ENCODE peak calls at places on chromosome 1, in nine cellular contexts. One of them, this sample, is unnamed.

GRCh38 chr1:153359241-153359640 is 1.6 kb downstream of the S100A9 start:
- DNase-seq in spleen: peak
- DNase-seq in esophagus squamous epithelium: no peak
- DNase-seq in stomach: no peak
- DNase-seq in thyroid gland: no peak
- DNase-seq in ovary: no peak
- DNase-seq in transverse colon: no peak
- DNase-seq in IMR-90: no peak
- DNase-seq in heart left ventricle: no peak
- DNase-seq in this sample: peak

GRCh38 chr1:226990133-226990716 is 50.1 kb downstream of the COQ8A start:
- DNase-seq in stomach: no peak
- DNase-seq in heart left ventricle: peak
- DNase-seq in spleen: peak
- DNase-seq in ovary: peak
- DNase-seq in IMR-90: no peak
- DNase-seq in transverse colon: peak
- DNase-seq in esophagus squamous epithelium: no peak
- DNase-seq in thyroid gland: peak
- DNase-seq in this sample: peak

GRCh38 chr1:111513410-111514020 is 10.1 kb upstream of the ADORA3 start:
- DNase-seq in IMR-90: no peak
- DNase-seq in thyroid gland: no peak
- DNase-seq in ovary: no peak
- DNase-seq in spleen: no peak
- DNase-seq in stomach: no peak
- DNase-seq in transverse colon: no peak
- DNase-seq in heart left ventricle: peak
- DNase-seq in esophagus squamous epithelium: no peak
- DNase-seq in this sample: no peak

GRCh38 chr1:5857508-5858090 is 134.6 kb downstream of the NPHP4 start:
- DNase-seq in ovary: no peak
- DNase-seq in esophagus squamous epithelium: no peak
- DNase-seq in heart left ventricle: no peak
- DNase-seq in thyroid gland: no peak
- DNase-seq in transverse colon: no peak
- DNase-seq in IMR-90: no peak
- DNase-seq in stomach: no peak
- DNase-seq in spleen: no peak
- DNase-seq in this sample: no peak

GRCh38 chr1:201142854-201143725 is 11.2 kb downstream of the TMEM9 start:
- DNase-seq in IMR-90: no peak
- DNase-seq in esophagus squamous epithelium: no peak
- DNase-seq in ovary: no peak
- DNase-seq in heart left ventricle: no peak
- DNase-seq in transverse colon: no peak
- DNase-seq in thyroid gland: no peak
- DNase-seq in stomach: no peak
- DNase-seq in spleen: no peak
- DNase-seq in this sample: no peak

GRCh38 chr1:7585216-7585907 is 185.7 kb upstream of the VAMP3 start:
- DNase-seq in thyroid gland: no peak
- DNase-seq in IMR-90: no peak
- DNase-seq in transverse colon: no peak
- DNase-seq in heart left ventricle: no peak
- DNase-seq in spleen: peak
- DNase-seq in stomach: no peak
- DNase-seq in esophagus squamous epithelium: no peak
- DNase-seq in ovary: no peak
- DNase-seq in this sample: peak

GRCh38 chr1:40532844-40533424 is 1.5 kb downstream of the ZNF684 start:
- DNase-seq in transverse colon: peak
- DNase-seq in thyroid gland: no peak
- DNase-seq in ovary: no peak
- DNase-seq in stomach: no peak
- DNase-seq in heart left ventricle: no peak
- DNase-seq in spleen: no peak
- DNase-seq in esophagus squamous epithelium: no peak
- DNase-seq in IMR-90: peak
- DNase-seq in this sample: no peak

GRCh38 chr1:174174461-174175329 is 15.4 kb downstream of the RABGAP1L start:
- DNase-seq in IMR-90: no peak
- DNase-seq in ovary: no peak
- DNase-seq in spleen: no peak
- DNase-seq in heart left ventricle: no peak
- DNase-seq in stomach: no peak
- DNase-seq in thyroid gland: no peak
- DNase-seq in esophagus squamous epithelium: no peak
- DNase-seq in transverse colon: no peak
- DNase-seq in this sample: peak

GRCh38 chr1:156752843-156753486 is 1.5 kb upstream of the HDGF start:
- DNase-seq in esophagus squamous epithelium: no peak
- DNase-seq in thyroid gland: peak
- DNase-seq in spleen: peak
- DNase-seq in transverse colon: no peak
- DNase-seq in IMR-90: peak
- DNase-seq in ovary: no peak
- DNase-seq in heart left ventricle: no peak
- DNase-seq in stomach: no peak
- DNase-seq in this sample: peak

GRCh38 chr1:198560093-198560638 is 19.7 kb upstream of the ATP6V1G3 start:
- DNase-seq in stomach: no peak
- DNase-seq in ovary: no peak
- DNase-seq in spleen: no peak
- DNase-seq in transverse colon: no peak
- DNase-seq in IMR-90: no peak
- DNase-seq in esophagus squamous epithelium: no peak
- DNase-seq in thyroid gland: no peak
- DNase-seq in heart left ventricle: no peak
- DNase-seq in this sample: no peak

DNA sequence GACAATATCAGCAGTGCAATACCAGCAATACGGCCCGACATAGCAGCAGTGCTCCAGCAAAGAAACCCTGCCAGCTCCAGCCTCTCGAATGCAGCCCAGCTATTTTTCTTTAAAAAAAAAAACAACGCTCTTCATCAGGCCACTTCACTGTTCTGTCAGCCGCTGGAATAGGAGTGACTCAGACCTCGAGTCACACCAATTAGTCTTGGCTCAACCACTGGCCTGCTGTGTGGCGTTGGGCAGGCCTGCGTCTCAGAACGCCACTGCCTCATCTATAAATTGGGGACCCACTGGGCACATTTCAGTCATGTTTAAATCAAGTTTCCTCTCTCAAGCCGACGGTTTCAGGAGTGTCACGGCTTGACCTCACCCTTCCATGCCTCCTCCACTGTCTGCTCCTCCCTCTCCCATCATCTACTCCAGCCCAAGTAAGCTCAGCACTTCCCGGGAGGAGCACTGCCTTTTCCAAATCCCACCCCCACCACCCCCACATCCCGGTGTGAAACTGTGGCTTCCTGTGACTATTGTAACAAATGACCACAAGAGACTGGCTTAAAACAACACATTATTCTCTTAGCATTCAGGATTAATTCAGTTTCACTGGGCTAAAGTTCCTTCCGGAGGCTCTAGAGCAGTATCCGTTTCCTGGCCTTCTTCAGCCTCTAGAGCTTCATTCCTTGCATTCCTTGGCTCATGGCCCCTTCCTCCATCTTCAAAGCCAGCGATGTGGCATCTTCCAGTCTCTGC is 71.9 kb upstream of the EFHD2 start:
- DNase-seq in heart left ventricle: peak
- DNase-seq in stomach: no peak
- DNase-seq in ovary: no peak
- DNase-seq in spleen: no peak
- DNase-seq in esophagus squamous epithelium: no peak
- DNase-seq in thyroid gland: peak
- DNase-seq in IMR-90: peak
- DNase-seq in transverse colon: no peak
- DNase-seq in this sample: no peak
- H3K4me3 ChIP-seq in heart left ventricle: no peak
- H3K4me3 ChIP-seq in stomach: no peak
- H3K4me3 ChIP-seq in ovary: no peak
- H3K4me3 ChIP-seq in spleen: no peak
- H3K4me3 ChIP-seq in esophagus squamous epithelium: no peak
- H3K4me3 ChIP-seq in thyroid gland: no peak
- H3K4me3 ChIP-seq in IMR-90: no peak
- H3K4me3 ChIP-seq in transverse colon: no peak
- H3K4me3 ChIP-seq in this sample: no peak

DNA sequence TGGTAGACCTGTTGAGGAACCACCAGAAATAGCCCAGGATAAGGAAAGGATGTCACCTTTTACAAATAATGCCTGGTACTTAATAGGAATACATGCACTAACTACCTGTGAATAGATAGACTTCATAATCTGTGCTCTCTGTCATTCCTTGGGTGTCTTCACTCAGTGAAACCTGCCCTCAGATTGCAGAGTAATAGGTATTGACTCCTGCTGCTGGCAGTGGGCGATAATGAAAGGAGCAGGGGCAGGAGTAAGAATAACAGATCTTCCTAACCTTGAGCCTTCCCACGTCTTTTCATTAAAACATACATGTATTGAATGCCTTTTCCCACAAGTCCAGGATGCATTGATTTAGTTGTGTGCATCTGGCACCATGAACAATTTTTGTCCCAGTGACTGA is 16.4 kb downstream of the FABP3 start:
- DNase-seq in spleen: no peak
- DNase-seq in thyroid gland: no peak
- DNase-seq in IMR-90: no peak
- DNase-seq in ovary: no peak
- DNase-seq in stomach: no peak
- DNase-seq in heart left ventricle: no peak
- DNase-seq in esophagus squamous epithelium: no peak
- DNase-seq in transverse colon: no peak
- DNase-seq in this sample: no peak
- TF ChIP-seq POLR2A in spleen: no peak
- TF ChIP-seq POLR2A in thyroid gland: no peak
- TF ChIP-seq POLR2A in IMR-90: no peak
- TF ChIP-seq POLR2A in ovary: no peak
- TF ChIP-seq POLR2A in stomach: no peak
- TF ChIP-seq POLR2A in heart left ventricle: no peak
- TF ChIP-seq POLR2A in esophagus squamous epithelium: no peak
- TF ChIP-seq POLR2A in transverse colon: no peak
- TF ChIP-seq POLR2A in this sample: no peak

DNA sequence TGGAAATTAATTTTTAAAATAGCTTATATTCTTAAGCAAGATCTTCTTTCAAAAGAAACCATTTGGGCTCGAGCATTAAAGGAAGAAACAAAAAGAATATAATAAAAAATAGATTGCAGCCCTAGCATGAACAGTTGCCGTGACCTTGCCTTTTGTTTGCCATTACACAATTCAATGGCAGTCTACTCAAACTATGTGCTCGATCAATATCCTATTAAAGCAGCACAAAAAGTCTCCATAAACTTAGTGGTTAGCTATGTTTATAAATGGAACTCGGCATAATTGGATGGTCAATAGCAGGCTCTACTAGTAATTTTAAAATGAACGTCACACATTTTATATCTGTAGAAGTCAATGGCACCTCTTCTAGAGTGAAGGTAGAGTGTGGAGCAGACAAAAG is 256.5 kb downstream of the NFIA start:
- DNase-seq in thyroid gland: no peak
- DNase-seq in ovary: no peak
- DNase-seq in transverse colon: no peak
- DNase-seq in stomach: no peak
- DNase-seq in IMR-90: no peak
- DNase-seq in esophagus squamous epithelium: no peak
- DNase-seq in heart left ventricle: no peak
- DNase-seq in spleen: no peak
- DNase-seq in this sample: no peak
- H3K4me3 ChIP-seq in thyroid gland: no peak
- H3K4me3 ChIP-seq in ovary: no peak
- H3K4me3 ChIP-seq in transverse colon: no peak
- H3K4me3 ChIP-seq in stomach: no peak
- H3K4me3 ChIP-seq in IMR-90: no peak
- H3K4me3 ChIP-seq in esophagus squamous epithelium: peak
- H3K4me3 ChIP-seq in heart left ventricle: no peak
- H3K4me3 ChIP-seq in spleen: no peak
- H3K4me3 ChIP-seq in this sample: peak

DNA sequence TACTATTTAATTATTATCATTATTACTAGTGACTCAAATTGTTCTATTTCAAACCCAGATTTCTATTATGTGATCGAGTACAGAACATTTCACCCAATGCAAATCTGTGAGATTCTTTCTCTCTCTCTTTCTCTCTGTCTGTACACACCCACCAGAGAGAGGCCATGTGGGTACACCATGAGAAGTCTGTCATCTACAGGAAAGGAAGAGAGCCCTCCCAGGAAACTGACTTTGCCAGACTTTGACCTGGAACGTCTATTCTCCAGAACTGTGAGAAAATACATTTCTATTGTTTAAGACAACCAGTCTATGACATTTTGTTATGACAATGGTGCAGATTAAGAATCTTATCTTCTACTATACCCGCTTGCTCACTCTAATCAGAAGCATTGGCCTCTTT is 1091.6 kb downstream of the TTLL7 start:
- DNase-seq in thyroid gland: no peak
- DNase-seq in esophagus squamous epithelium: no peak
- DNase-seq in stomach: no peak
- DNase-seq in transverse colon: no peak
- DNase-seq in spleen: no peak
- DNase-seq in heart left ventricle: no peak
- DNase-seq in ovary: no peak
- DNase-seq in IMR-90: no peak
- DNase-seq in this sample: no peak
- TF ChIP-seq POLR2A in thyroid gland: no peak
- TF ChIP-seq POLR2A in esophagus squamous epithelium: no peak
- TF ChIP-seq POLR2A in stomach: no peak
- TF ChIP-seq POLR2A in transverse colon: no peak
- TF ChIP-seq POLR2A in spleen: no peak
- TF ChIP-seq POLR2A in heart left ventricle: no peak
- TF ChIP-seq POLR2A in ovary: no peak
- TF ChIP-seq POLR2A in IMR-90: no peak
- TF ChIP-seq POLR2A in this sample: no peak

GRCh38 chr1:90718411-90719320 is 1.6 kb upstream of the BARHL2 start:
- DNase-seq in stomach: no peak
- DNase-seq in spleen: no peak
- DNase-seq in heart left ventricle: no peak
- DNase-seq in thyroid gland: no peak
- DNase-seq in transverse colon: no peak
- DNase-seq in IMR-90: no peak
- DNase-seq in esophagus squamous epithelium: no peak
- DNase-seq in ovary: no peak
- DNase-seq in this sample: no peak
- H3K4me3 ChIP-seq in stomach: peak
- H3K4me3 ChIP-seq in spleen: peak
- H3K4me3 ChIP-seq in heart left ventricle: peak
- H3K4me3 ChIP-seq in thyroid gland: peak
- H3K4me3 ChIP-seq in transverse colon: peak
- H3K4me3 ChIP-seq in IMR-90: no peak
- H3K4me3 ChIP-seq in esophagus squamous epithelium: peak
- H3K4me3 ChIP-seq in ovary: no peak
- H3K4me3 ChIP-seq in this sample: no peak

This sample was measured in right lobe of liver.